ENCODE peak calls at places on chromosomes 3 and 15, in five cellular contexts. F is GM23338, I is A549, M is head of caudate nucleus, V is Daoy. C is an unnamed sample.

GRCh38 chr15:26531489-26531888 is 241.4 kb downstream of the GABRB3 start:
- DNase-seq in M (no peak), F (peak; percentile 39), V (no peak), I (no peak), C (no peak)

GRCh38 chr3:188861847-188862740 is 309.7 kb upstream of the TPRG1 start:
- DNase-seq in F (no peak), M (no peak), V (no peak), I (no peak), C (no peak)

GRCh38 chr3:162938073-162938472 is 1441.5 kb downstream of the OTOL1 start:
- DNase-seq in I (no peak), V (no peak), M (no peak), F (no peak), C (no peak)

GRCh38 chr3:37546876-37547275 is 314.8 kb upstream of the CTDSPL start:
- DNase-seq in M (peak; percentile 37), F (peak; percentile 44), V (peak; percentile 13), I (peak; percentile 20), C (no peak)

GRCh38 chr3:58164199-58164879 is 46.4 kb downstream of the DNASE1L3 start:
- DNase-seq in F (no peak), V (peak; percentile 24), M (no peak), I (peak; percentile 93), C (peak; percentile 65)

GRCh38 chr3:38005076-38006020 is 14.8 kb downstream of the VILL start:
- DNase-seq in V (no peak), I (no peak), F (no peak), M (peak; percentile 94), C (peak; percentile 73)

GRCh38 chr15:58588096-58588495 is 156.3 kb downstream of the LIPC start:
- DNase-seq in F (peak; percentile 37), V (no peak), I (no peak), M (no peak), C (no peak)

GRCh38 chr3:65030847-65031463 is 343.2 kb upstream of the ADAMTS9 start:
- DNase-seq in V (peak; percentile 47), I (peak; percentile 33), M (no peak), F (no peak), C (no peak)

GRCh38 chr15:92142242-92143232 is 251.1 kb upstream of the ST8SIA2 start:
- DNase-seq in I (no peak), M (no peak), V (no peak), F (no peak), C (no peak)

GRCh38 chr15:55204464-55204863 is 7.7 kb upstream of the RSL24D1 start:
- DNase-seq in I (no peak), V (no peak), M (no peak), F (no peak), C (no peak)

GRCh38 chr15:89802231-89802928 is 12.3 kb downstream of the ANPEP start:
- DNase-seq in I (no peak), F (no peak), V (no peak), M (no peak), C (peak; percentile 66)

GRCh38 chr15:67607959-67608605 is 65.6 kb downstream of the MAP2K5 start:
- DNase-seq in I (no peak), F (no peak), V (no peak), M (no peak), C (no peak)

GRCh38 chr15:57216288-57216687 is 160.0 kb upstream of the CGNL1 start:
- DNase-seq in M (peak; percentile 32), V (peak; percentile 64), F (no peak), I (peak; percentile 25), C (no peak)

GRCh38 chr15:85959573-85959972 is 120.1 kb upstream of the AGBL1 start:
- DNase-seq in V (no peak), M (no peak), F (no peak), I (no peak), C (no peak)

GRCh38 chr3:158783051-158783450 is 18.8 kb upstream of the MFSD1 start:
- DNase-seq in I (no peak), M (no peak), F (no peak), V (no peak), C (no peak)

GRCh38 chr3:164233951-164234350 is 844.3 kb downstream of the SI start:
- DNase-seq in I (no peak), F (no peak), V (no peak), M (no peak), C (no peak)

GRCh38 chr3:86923071-86923476 is 67.9 kb downstream of the VGLL3 start:
- DNase-seq in F (no peak), M (no peak), V (peak; percentile 40), I (peak; percentile 29), C (no peak)

GRCh38 chr3:8499181-8499611 is 2.4 kb upstream of the LMCD1 start:
- DNase-seq in F (peak; percentile 79), I (no peak), V (no peak), M (peak; percentile 39), C (no peak)

GRCh38 chr3:67383379-67383778 is 271.0 kb downstream of the SUCLG2 start:
- DNase-seq in F (no peak), M (no peak), I (no peak), V (no peak), C (no peak)

GRCh38 chr3:30531017-30531570 is 75.3 kb upstream of the TGFBR2 start:
- DNase-seq in M (no peak), F (no peak), I (no peak), V (no peak), C (no peak)

GRCh38 chr15:40845511-40846284 is 1.9 kb downstream of the SPINT1 start:
- DNase-seq in M (no peak), V (peak; percentile 34), F (peak; percentile 59), I (no peak), C (no peak)

GRCh38 chr3:182567666-182568065 is 225.6 kb upstream of the ATP11B start:
- DNase-seq in V (peak; percentile 42), I (no peak), M (peak; percentile 30), F (peak; percentile 67), C (peak; percentile 11)

GRCh38 chr3:72487078-72487765 is 361.0 kb downstream of the SHQ1 start:
- DNase-seq in I (peak; percentile 54), M (no peak), V (peak; percentile 83), F (peak; percentile 15), C (no peak)

GRCh38 chr15:50911641-50912040 is 3.2 kb downstream of the AP4E1 start:
- DNase-seq in V (no peak), F (no peak), M (no peak), I (no peak), C (no peak)

GRCh38 chr3:14175383-14176037 is 2.9 kb downstream of the XPC start:
- DNase-seq in I (no peak), F (no peak), M (no peak), V (peak; percentile 27), C (no peak)

GRCh38 chr3:50205719-50206276 is 727 bp downstream of the SLC38A3 start:
- DNase-seq in V (no peak), I (no peak), F (peak; percentile 90), M (peak; percentile 43), C (no peak)

GRCh38 chr3:126083913-126084514 is at the start of gene SLC41A3:
- DNase-seq in F (peak; percentile 82), V (peak; percentile 90), I (peak; percentile 81), M (peak; percentile 85), C (peak; percentile 72)

GRCh38 chr3:168024537-168024941 is 71.2 kb downstream of the GOLIM4 start:
- DNase-seq in I (no peak), V (peak; percentile 79), F (no peak), M (no peak), C (no peak)

GRCh38 chr15:89499156-89499555 is 2.8 kb upstream of the RHCG start:
- DNase-seq in V (no peak), M (no peak), F (no peak), I (no peak), C (no peak)

GRCh38 chr3:46981932-46982471 is 2.5 kb downstream of the NBEAL2 start:
- DNase-seq in I (no peak), F (peak; percentile 77), M (no peak), V (no peak), C (no peak)

GRCh38 chr3:116413319-116413718 is 32.0 kb downstream of the LSAMP start:
- DNase-seq in F (peak; percentile 37), I (no peak), M (no peak), V (no peak), C (no peak)

GRCh38 chr15:56690733-56691132 is 42.6 kb downstream of the ZNF280D start:
- DNase-seq in I (no peak), M (no peak), V (no peak), F (no peak), C (no peak)

GRCh38 chr15:100183921-100184480 is 157.8 kb downstream of the ADAMTS17 start:
- DNase-seq in I (no peak), V (no peak), M (no peak), F (no peak), C (no peak)

GRCh38 chr15:94538280-94538679 is 306.9 kb downstream of the MCTP2 start:
- DNase-seq in I (no peak), V (no peak), F (no peak), M (no peak), C (no peak)

GRCh38 chr15:70494861-70495571 is 268.3 kb downstream of the UACA start:
- DNase-seq in I (peak; percentile 98), V (peak; percentile 97), F (no peak), M (no peak), C (no peak)

GRCh38 chr3:107956991-107957467 is 133.8 kb downstream of the CD47 start:
- DNase-seq in V (peak; percentile 35), F (no peak), I (no peak), M (peak; percentile 42), C (no peak)